ENCODE peak calls at places on chromosomes 5 and 9, in five cellular contexts. A, I, C, M and P are unnamed samples.
A peak's percentile ranks its signal among the peaks of the same experiment; 100 is the strongest.

GRCh38 chr5:72842816-72843215 is 26.4 kb downstream of the TNPO1 start:
- ATAC-seq in A (no peak), I (peak; percentile 92), C (peak; percentile 47), M (peak; percentile 56), P (peak; percentile 21)

GRCh38 chr5:140962190-140962589 is 4.1 kb upstream of the PCDHAC2 start:
- ATAC-seq in A (no peak), I (no peak), C (no peak), M (no peak), P (no peak)

GRCh38 chr5:88889165-88890069 is 6.4 kb upstream of the MEF2C start:
- ATAC-seq in A (no peak), I (peak; percentile 24), C (peak; percentile 89), M (peak; percentile 63), P (peak; percentile 80)

GRCh38 chr9:115883467-115884329 is 269.9 kb upstream of the PAPPA start:
- ATAC-seq in A (no peak), I (no peak), C (peak; percentile 98), M (peak; percentile 62), P (peak; percentile 89)

GRCh38 chr5:143063175-143063970 is 293.2 kb downstream of the ARHGAP26 start:
- ATAC-seq in A (no peak), I (no peak), C (peak; percentile 47), M (peak; percentile 59), P (no peak)

GRCh38 chr5:171956314-171956713 is 50.1 kb downstream of the FBXW11 start:
- ATAC-seq in A (no peak), I (no peak), C (no peak), M (no peak), P (no peak)

GRCh38 chr5:77449277-77449676 is 42.8 kb downstream of the WDR41 start:
- ATAC-seq in A (no peak), I (no peak), C (peak; percentile 58), M (no peak), P (no peak)

GRCh38 chr9:109382585-109382984 is 61.7 kb upstream of the EPB41L4B start:
- ATAC-seq in A (no peak), I (no peak), C (no peak), M (no peak), P (no peak)

GRCh38 chr5:136226401-136226800 is 33.4 kb upstream of the SMIM32 start:
- ATAC-seq in A (no peak), I (no peak), C (no peak), M (no peak), P (no peak)

GRCh38 chr9:94881946-94882345 is 155.4 kb downstream of the AOPEP start:
- ATAC-seq in A (no peak), I (no peak), C (no peak), M (no peak), P (no peak)

GRCh38 chr5:139667730-139668063 is 19.5 kb downstream of the CXXC5 start:
- ATAC-seq in A (no peak), I (no peak), C (no peak), M (no peak), P (peak; percentile 23)

GRCh38 chr5:16577677-16578076 is 39.1 kb downstream of the RETREG1 start:
- ATAC-seq in A (no peak), I (no peak), C (no peak), M (no peak), P (no peak)

GRCh38 chr5:114317751-114318150 is 44.1 kb upstream of the KCNN2 start:
- ATAC-seq in A (no peak), I (no peak), C (no peak), M (no peak), P (no peak)

GRCh38 chr5:64147849-64148441 is 17.7 kb upstream of the RNF180 start:
- ATAC-seq in A (no peak), I (no peak), C (peak; percentile 84), M (no peak), P (peak; percentile 76)

GRCh38 chr9:133406039-133406438 is 11.8 kb downstream of the REXO4 start:
- ATAC-seq in A (no peak), I (no peak), C (no peak), M (peak; percentile 92), P (no peak)

GRCh38 chr9:131410051-131410491 is 16.2 kb downstream of the PRRC2B start:
- ATAC-seq in A (peak; percentile 28), I (peak; percentile 71), C (no peak), M (no peak), P (no peak)

GRCh38 chr9:10875752-10876151 is 262.9 kb upstream of the PTPRD start:
- ATAC-seq in A (no peak), I (no peak), C (no peak), M (no peak), P (peak; percentile 54)

GRCh38 chr5:7325975-7326911 is 69.7 kb upstream of the ADCY2 start:
- ATAC-seq in A (no peak), I (no peak), C (no peak), M (no peak), P (no peak)

GRCh38 chr9:86733929-86734328 is 213.4 kb downstream of the GAS1 start:
- ATAC-seq in A (no peak), I (no peak), C (peak; percentile 20), M (no peak), P (no peak)

GRCh38 chr9:35666547-35666946 is 1.6 kb upstream of the ARHGEF39 start:
- ATAC-seq in A (no peak), I (no peak), C (no peak), M (no peak), P (no peak)

GRCh38 chr9:112112941-112113399 is 62.1 kb downstream of the SUSD1 start:
- ATAC-seq in A (no peak), I (no peak), C (peak; percentile 97), M (no peak), P (peak; percentile 82)

GRCh38 chr5:8102714-8103113 is 233.8 kb downstream of the MTRR start:
- ATAC-seq in A (no peak), I (no peak), C (no peak), M (no peak), P (no peak)

GRCh38 chr5:163506726-163507125 is 1.3 kb downstream of the MAT2B start:
- ATAC-seq in A (no peak), I (peak; percentile 32), C (no peak), M (no peak), P (no peak)

GRCh38 chr9:109311731-109312130 is 9.1 kb downstream of the EPB41L4B start:
- ATAC-seq in A (no peak), I (no peak), C (no peak), M (no peak), P (no peak)

GRCh38 chr5:101390317-101390908 is 487.3 kb upstream of the ST8SIA4 start:
- ATAC-seq in A (no peak), I (no peak), C (peak; percentile 73), M (no peak), P (peak; percentile 76)

GRCh38 chr5:55829956-55830355 is 21.2 kb upstream of the IL31RA start:
- ATAC-seq in A (no peak), I (no peak), C (no peak), M (no peak), P (no peak)

GRCh38 chr9:38358390-38359296 is 33.9 kb upstream of the ALDH1B1 start:
- ATAC-seq in A (no peak), I (peak; percentile 2), C (no peak), M (no peak), P (no peak)

GRCh38 chr9:34503406-34503805 is 19.4 kb downstream of the ENHO start:
- ATAC-seq in A (no peak), I (no peak), C (no peak), M (no peak), P (no peak)

GRCh38 chr5:40258205-40258604 is 421.5 kb upstream of the PTGER4 start:
- ATAC-seq in A (peak; percentile 66), I (peak; percentile 90), C (no peak), M (no peak), P (no peak)

GRCh38 chr5:104452554-104452953 is 890.0 kb upstream of the NUDT12 start:
- ATAC-seq in A (no peak), I (no peak), C (no peak), M (no peak), P (no peak)

GRCh38 chr9:86079421-86080111 is 19.8 kb downstream of the GOLM1 start:
- ATAC-seq in A (no peak), I (no peak), C (no peak), M (no peak), P (no peak)

GRCh38 chr9:99211746-99212145 is 10.0 kb downstream of the ALG2 start:
- ATAC-seq in A (no peak), I (peak; percentile 22), C (no peak), M (no peak), P (no peak)

GRCh38 chr5:128736567-128736966 is 198.5 kb upstream of the FBN2 start:
- ATAC-seq in A (no peak), I (no peak), C (no peak), M (no peak), P (no peak)

GRCh38 chr9:74285075-74285474 is 212.1 kb upstream of the RORB start:
- ATAC-seq in A (no peak), I (no peak), C (no peak), M (no peak), P (no peak)

GRCh38 chr5:14211818-14212799 is 69.0 kb downstream of the TRIO start:
- ATAC-seq in A (no peak), I (no peak), C (peak; percentile 3), M (no peak), P (no peak)

GRCh38 chr5:163478126-163478981 is 17.9 kb downstream of the HMMR start:
- ATAC-seq in A (no peak), I (no peak), C (no peak), M (no peak), P (peak; percentile 85)

GRCh38 chr9:88237454-88238280 is 99.4 kb upstream of the SPATA31C2 start:
- ATAC-seq in A (peak; percentile 42), I (no peak), C (no peak), M (no peak), P (no peak)

GRCh38 chr9:4815381-4815956 is 22.7 kb downstream of the RCL1 start:
- ATAC-seq in A (no peak), I (no peak), C (no peak), M (no peak), P (no peak)